ENCODE peak calls at places on chromosomes 11 and 22, in nine cellular contexts. Z is NCI-H1417; F is ACHN; L is M059J; W is HCT116; S is HFF-Myc; M is activated CD4-positive, alpha-beta T cell treated with anti-CD3 and anti-CD28 coated beads, Interleukin-2, amount 50 U/mL, for 1 hour; C is endothelial cell; I is GM10248. X is an unnamed sample.

GRCh38 chr11:17572791-17573460 is 25.9 kb downstream of the OTOG start:
- DNase-seq in Z (no peak), F (no peak), L (no peak), W (no peak), S (no peak), M (no peak), C (no peak), I (no peak), X (no peak)

GRCh38 chr11:108853864-108854263 is 189.0 kb downstream of the DDX10 start:
- DNase-seq in Z (no peak), F (no peak), L (peak), W (no peak), S (no peak), M (no peak), C (no peak), I (no peak), X (peak)

GRCh38 chr22:49235463-49236300 is 592.0 kb downstream of the BRD1 start:
- DNase-seq in Z (peak), F (no peak), L (no peak), W (no peak), S (no peak), M (no peak), C (no peak), I (no peak), X (no peak)

GRCh38 chr11:101128571-101129202 is 926 bp downstream of the PGR start:
- DNase-seq in Z (no peak), F (no peak), L (no peak), W (no peak), S (no peak), M (no peak), C (peak), I (peak), X (peak)

GRCh38 chr22:30855677-30856518 is 112.7 kb downstream of the MORC2 start:
- DNase-seq in Z (no peak), F (no peak), L (no peak), W (no peak), S (no peak), M (no peak), C (no peak), I (no peak), X (no peak)

GRCh38 chr11:30342736-30343166 is 19.8 kb downstream of the ARL14EP start:
- DNase-seq in Z (no peak), F (no peak), L (no peak), W (no peak), S (no peak), M (no peak), C (no peak), I (peak), X (no peak)

GRCh38 chr22:19271856-19272535 is 19.5 kb downstream of the CLTCL1 start:
- DNase-seq in Z (no peak), F (no peak), L (peak), W (no peak), S (no peak), M (no peak), C (no peak), I (no peak), X (peak)

GRCh38 chr22:47762141-47762540 is 999.7 kb downstream of the TBC1D22A start:
- DNase-seq in Z (no peak), F (no peak), L (no peak), W (no peak), S (no peak), M (no peak), C (no peak), I (no peak), X (no peak)

GRCh38 chr11:2991477-2992233 is 474 bp downstream of the NAP1L4 start:
- DNase-seq in Z (peak), F (peak), L (peak), W (no peak), S (no peak), M (no peak), C (no peak), I (peak), X (peak)

GRCh38 chr11:121467965-121468364 is 15.2 kb upstream of the SORL1-AS1 start:
- DNase-seq in Z (peak), F (no peak), L (no peak), W (no peak), S (no peak), M (peak), C (no peak), I (peak), X (no peak)

GRCh38 chr11:2091786-2092463 is 47.3 kb downstream of the IGF2 start:
- DNase-seq in Z (no peak), F (no peak), L (no peak), W (no peak), S (no peak), M (no peak), C (no peak), I (no peak), X (no peak)

GRCh38 chr22:36569999-36570398 is 41.0 kb upstream of the EIF3D start:
- DNase-seq in Z (no peak), F (peak), L (no peak), W (peak), S (no peak), M (no peak), C (peak), I (no peak), X (peak)

GRCh38 chr11:6258571-6258998 is 1.1 kb upstream of the CCKBR start:
- DNase-seq in Z (no peak), F (no peak), L (no peak), W (no peak), S (no peak), M (no peak), C (peak), I (no peak), X (peak)

GRCh38 chr11:38019072-38019775 is 1421.2 kb upstream of the RAG2 start:
- DNase-seq in Z (no peak), F (no peak), L (peak), W (no peak), S (no peak), M (no peak), C (peak), I (no peak), X (peak)

GRCh38 chr22:39666495-39666894 is 95.9 kb downstream of the CACNA1I start:
- DNase-seq in Z (no peak), F (no peak), L (no peak), W (no peak), S (no peak), M (no peak), C (no peak), I (no peak), X (no peak)

GRCh38 chr22:19762315-19763140 is 1.9 kb downstream of the TBX1 start:
- DNase-seq in Z (no peak), F (no peak), L (no peak), W (no peak), S (no peak), M (no peak), C (no peak), I (no peak), X (no peak)

GRCh38 chr11:133163463-133164419 is 368.6 kb downstream of the OPCML start:
- DNase-seq in Z (peak), F (peak), L (peak), W (no peak), S (no peak), M (no peak), C (peak), I (peak), X (peak)

GRCh38 chr11:94882931-94883330 is 90.4 kb downstream of the CWC15 start:
- DNase-seq in Z (no peak), F (no peak), L (no peak), W (no peak), S (no peak), M (no peak), C (no peak), I (peak), X (peak)

GRCh38 chr22:24505337-24505736 is 10.2 kb downstream of the UPB1 start:
- DNase-seq in Z (no peak), F (no peak), L (no peak), W (no peak), S (no peak), M (no peak), C (no peak), I (no peak), X (no peak)